ENCODE peak calls at places on chromosomes 2 and 18, in eight cellular contexts. R is sigmoid colon; I is GDM1; H is effector CD4-positive, alpha-beta T cell; U is breast epithelium; Q is T follicular helper cell; P is stimulated activated CD4-positive, alpha-beta T cell treated with anti-CD3 and anti-CD28 coated beads, Interleukin-4, amount 100 ng/mL, for 48 hours; Z is naive thymus-derived CD8-positive, alpha-beta T cell. G is an unnamed sample.

GRCh38 chr2:150129921-150130320 is 357.5 kb downstream of the RND3 start:
- DNase-seq in Q (no peak), P (no peak), Z (no peak), U (no peak), I (no peak), H (no peak), R (no peak), G (no peak)

GRCh38 chr18:811192-812122 is 585 bp downstream of the YES1 start:
- DNase-seq in R (peak; percentile 73), Q (no peak), Z (no peak), I (no peak), U (no peak), H (no peak), P (peak; percentile 8), G (no peak)

GRCh38 chr2:39379643-39380524 is 57.2 kb downstream of the MAP4K3 start:
- DNase-seq in Z (no peak), Q (no peak), I (no peak), R (no peak), P (no peak), H (no peak), U (no peak), G (peak; percentile 54)

GRCh38 chr2:230879891-230880290 is 15.1 kb downstream of the ITM2C start:
- DNase-seq in U (no peak), P (no peak), H (no peak), I (no peak), R (no peak), Z (no peak), Q (no peak), G (no peak)

GRCh38 chr2:159612255-159612901 is 4.0 kb downstream of the BAZ2B start:
- DNase-seq in R (no peak), I (no peak), P (no peak), Q (no peak), Z (no peak), U (no peak), H (no peak), G (no peak)

GRCh38 chr2:239787651-239788050 is 237.5 kb downstream of the NDUFA10 start:
- DNase-seq in R (no peak), H (no peak), P (no peak), Z (no peak), I (no peak), U (no peak), Q (no peak), G (no peak)

GRCh38 chr2:237859533-237860272 is at the start of gene RAMP1:
- DNase-seq in R (peak; percentile 79), Q (no peak), I (no peak), P (peak; percentile 9), U (no peak), H (no peak), Z (no peak), G (peak; percentile 27)

GRCh38 chr18:23871410-23871809 is 143.1 kb upstream of the TTC39C start:
- DNase-seq in U (peak; percentile 51), H (peak; percentile 74), I (no peak), Q (peak; percentile 72), Z (peak; percentile 75), R (no peak), P (no peak), G (peak; percentile 53)

GRCh38 chr18:21599585-21600525 is 649 bp downstream of the ESCO1 start:
- DNase-seq in U (peak; percentile 51), P (peak; percentile 36), R (peak; percentile 76), Z (no peak), I (no peak), Q (no peak), H (no peak), G (peak; percentile 78)

GRCh38 chr2:152743004-152743403 is 24.6 kb downstream of the ARL6IP6 start:
- DNase-seq in P (no peak), Q (no peak), R (no peak), Z (no peak), I (no peak), U (no peak), H (no peak), G (no peak)

GRCh38 chr2:241820625-241821384 is 11.8 kb downstream of the NEU4 start:
- DNase-seq in U (no peak), P (no peak), H (no peak), I (no peak), Z (no peak), R (peak; percentile 58), Q (no peak), G (no peak)

GRCh38 chr2:72889991-72890390 is 2.8 kb downstream of the SPR start:
- DNase-seq in H (no peak), U (no peak), I (no peak), R (no peak), Z (no peak), P (no peak), Q (no peak), G (no peak)

GRCh38 chr18:21786526-21786925 is 45.9 kb downstream of the MIB1 start:
- DNase-seq in U (no peak), H (no peak), Q (no peak), Z (no peak), P (no peak), R (no peak), I (no peak), G (no peak)

GRCh38 chr2:127014630-127015029 is 92.3 kb downstream of the BIN1 start:
- DNase-seq in Q (no peak), P (no peak), I (no peak), U (no peak), Z (no peak), H (no peak), R (no peak), G (no peak)

GRCh38 chr2:120624056-120624737 is 111.5 kb upstream of the GLI2 start:
- DNase-seq in U (no peak), H (no peak), Z (no peak), I (no peak), Q (no peak), P (no peak), R (peak; percentile 22), G (no peak)

GRCh38 chr2:206442516-206442853 is 847 bp upstream of the ADAM23 start:
- DNase-seq in P (no peak), Z (no peak), I (no peak), Q (no peak), H (no peak), R (no peak), U (no peak), G (no peak)

GRCh38 chr2:30165050-30165520 is 18.3 kb downstream of the YPEL5 start:
- DNase-seq in I (peak; percentile 83), U (peak; percentile 33), Q (peak; percentile 42), P (peak; percentile 30), H (peak; percentile 45), Z (peak; percentile 73), R (no peak), G (peak; percentile 82)

GRCh38 chr2:188937228-188938220 is 36.6 kb upstream of the COL3A1 start:
- DNase-seq in Z (no peak), Q (no peak), R (no peak), U (no peak), I (no peak), H (no peak), P (no peak), G (no peak)

GRCh38 chr18:62329676-62330454 is 4.8 kb downstream of the TNFRSF11A start:
- DNase-seq in R (no peak), Z (no peak), Q (no peak), U (peak; percentile 30), H (no peak), I (no peak), P (no peak), G (no peak)

GRCh38 chr2:77567723-77568122 is 45.5 kb upstream of the LRRTM4 start:
- DNase-seq in H (no peak), P (no peak), R (no peak), Z (no peak), Q (no peak), U (no peak), I (no peak), G (no peak)

GRCh38 chr2:228600265-228600664 is 418.8 kb upstream of the SPHKAP start:
- DNase-seq in P (no peak), I (no peak), U (no peak), Q (no peak), R (no peak), H (no peak), Z (no peak), G (no peak)

GRCh38 chr18:524496-524895 is 24.0 kb upstream of the COLEC12 start:
- DNase-seq in P (no peak), I (no peak), Z (no peak), H (no peak), R (no peak), Q (no peak), U (no peak), G (no peak)

GRCh38 chr2:131039908-131040660 is 53.2 kb downstream of the FAM168B start:
- DNase-seq in P (no peak), H (no peak), Q (no peak), I (no peak), R (peak; percentile 59), U (no peak), Z (peak; percentile 52), G (no peak)

GRCh38 chr2:46170011-46170410 is 127.2 kb upstream of the EPAS1 start:
- DNase-seq in Q (no peak), Z (no peak), R (no peak), I (no peak), H (no peak), U (no peak), P (no peak), G (no peak)

GRCh38 chr2:262117-262516 is 1.7 kb downstream of the SH3YL1 start:
- DNase-seq in H (no peak), I (no peak), Q (no peak), U (no peak), P (no peak), Z (no peak), R (no peak), G (no peak)

G was measured in B cell.